ENCODE peak calls at places on chromosomes 4 and X, in seven cellular contexts. One of them, this sample, is unnamed.

GRCh38 chr4:121738780-121739547 is 26.0 kb downstream of the SMIM43 start:
- DNase-seq in NCI-H510A treated with DMSO at 0.1 percent for 48 hours: no peak
- DNase-seq in cardiac fibroblast: peak
- DNase-seq in non-pigmented ciliary epithelial cell: peak
- DNase-seq in iris pigment epithelial cell: no peak
- DNase-seq in HS-5: no peak
- DNase-seq in activated CD8-positive, alpha-beta T cell treated with anti-CD3 and anti-CD28 coated beads, Interleukin-2, amount 10 ng/mL, durations not matched to agents 7 days and 5 days: no peak
- DNase-seq in this sample: no peak

GRCh38 chr4:141352328-141352727 is 131.6 kb downstream of the ZNF330 start:
- DNase-seq in HS-5: no peak
- DNase-seq in iris pigment epithelial cell: no peak
- DNase-seq in NCI-H510A treated with DMSO at 0.1 percent for 48 hours: no peak
- DNase-seq in non-pigmented ciliary epithelial cell: no peak
- DNase-seq in cardiac fibroblast: no peak
- DNase-seq in activated CD8-positive, alpha-beta T cell treated with anti-CD3 and anti-CD28 coated beads, Interleukin-2, amount 10 ng/mL, durations not matched to agents 7 days and 5 days: no peak
- DNase-seq in this sample: no peak

GRCh38 chr4:15318621-15319348 is 109.0 kb upstream of the C1QTNF7 start:
- DNase-seq in HS-5: no peak
- DNase-seq in NCI-H510A treated with DMSO at 0.1 percent for 48 hours: no peak
- DNase-seq in iris pigment epithelial cell: no peak
- DNase-seq in non-pigmented ciliary epithelial cell: no peak
- DNase-seq in cardiac fibroblast: no peak
- DNase-seq in activated CD8-positive, alpha-beta T cell treated with anti-CD3 and anti-CD28 coated beads, Interleukin-2, amount 10 ng/mL, durations not matched to agents 7 days and 5 days: no peak
- DNase-seq in this sample: no peak

GRCh38 chr4:168560835-168561210 is 64.0 kb downstream of the PALLD start:
- DNase-seq in HS-5: no peak
- DNase-seq in iris pigment epithelial cell: no peak
- DNase-seq in non-pigmented ciliary epithelial cell: no peak
- DNase-seq in NCI-H510A treated with DMSO at 0.1 percent for 48 hours: peak
- DNase-seq in activated CD8-positive, alpha-beta T cell treated with anti-CD3 and anti-CD28 coated beads, Interleukin-2, amount 10 ng/mL, durations not matched to agents 7 days and 5 days: no peak
- DNase-seq in cardiac fibroblast: no peak
- DNase-seq in this sample: no peak

GRCh38 chrX:107025538-107025937 is 25.5 kb upstream of the MORC4 start:
- DNase-seq in activated CD8-positive, alpha-beta T cell treated with anti-CD3 and anti-CD28 coated beads, Interleukin-2, amount 10 ng/mL, durations not matched to agents 7 days and 5 days: no peak
- DNase-seq in HS-5: no peak
- DNase-seq in NCI-H510A treated with DMSO at 0.1 percent for 48 hours: peak
- DNase-seq in non-pigmented ciliary epithelial cell: no peak
- DNase-seq in cardiac fibroblast: peak
- DNase-seq in iris pigment epithelial cell: peak
- DNase-seq in this sample: no peak

GRCh38 chrX:66015152-66015827 is 24.6 kb downstream of the VSIG4 start:
- DNase-seq in cardiac fibroblast: peak
- DNase-seq in HS-5: no peak
- DNase-seq in NCI-H510A treated with DMSO at 0.1 percent for 48 hours: no peak
- DNase-seq in iris pigment epithelial cell: no peak
- DNase-seq in activated CD8-positive, alpha-beta T cell treated with anti-CD3 and anti-CD28 coated beads, Interleukin-2, amount 10 ng/mL, durations not matched to agents 7 days and 5 days: peak
- DNase-seq in non-pigmented ciliary epithelial cell: no peak
- DNase-seq in this sample: peak

GRCh38 chr4:150178161-150178560 is 99.9 kb downstream of the DCLK2 start:
- DNase-seq in HS-5: no peak
- DNase-seq in activated CD8-positive, alpha-beta T cell treated with anti-CD3 and anti-CD28 coated beads, Interleukin-2, amount 10 ng/mL, durations not matched to agents 7 days and 5 days: no peak
- DNase-seq in cardiac fibroblast: no peak
- DNase-seq in non-pigmented ciliary epithelial cell: peak
- DNase-seq in iris pigment epithelial cell: peak
- DNase-seq in NCI-H510A treated with DMSO at 0.1 percent for 48 hours: no peak
- DNase-seq in this sample: no peak

GRCh38 chrX:38055170-38055847 is 49.0 kb downstream of the SYTL5 start:
- DNase-seq in non-pigmented ciliary epithelial cell: no peak
- DNase-seq in NCI-H510A treated with DMSO at 0.1 percent for 48 hours: no peak
- DNase-seq in HS-5: no peak
- DNase-seq in cardiac fibroblast: peak
- DNase-seq in iris pigment epithelial cell: peak
- DNase-seq in activated CD8-positive, alpha-beta T cell treated with anti-CD3 and anti-CD28 coated beads, Interleukin-2, amount 10 ng/mL, durations not matched to agents 7 days and 5 days: no peak
- DNase-seq in this sample: no peak

GRCh38 chr4:150543042-150543441 is 38.9 kb upstream of the MAB21L2 start:
- DNase-seq in iris pigment epithelial cell: no peak
- DNase-seq in NCI-H510A treated with DMSO at 0.1 percent for 48 hours: no peak
- DNase-seq in non-pigmented ciliary epithelial cell: no peak
- DNase-seq in activated CD8-positive, alpha-beta T cell treated with anti-CD3 and anti-CD28 coated beads, Interleukin-2, amount 10 ng/mL, durations not matched to agents 7 days and 5 days: no peak
- DNase-seq in cardiac fibroblast: no peak
- DNase-seq in HS-5: no peak
- DNase-seq in this sample: no peak

GRCh38 chr4:106369456-106370060 is 980 bp upstream of the GIMD1 start:
- DNase-seq in NCI-H510A treated with DMSO at 0.1 percent for 48 hours: peak
- DNase-seq in HS-5: peak
- DNase-seq in non-pigmented ciliary epithelial cell: peak
- DNase-seq in cardiac fibroblast: peak
- DNase-seq in iris pigment epithelial cell: peak
- DNase-seq in activated CD8-positive, alpha-beta T cell treated with anti-CD3 and anti-CD28 coated beads, Interleukin-2, amount 10 ng/mL, durations not matched to agents 7 days and 5 days: peak
- DNase-seq in this sample: peak

GRCh38 chr4:183099537-183100297 is 660 bp downstream of the WWC2 start:
- DNase-seq in non-pigmented ciliary epithelial cell: no peak
- DNase-seq in cardiac fibroblast: peak
- DNase-seq in activated CD8-positive, alpha-beta T cell treated with anti-CD3 and anti-CD28 coated beads, Interleukin-2, amount 10 ng/mL, durations not matched to agents 7 days and 5 days: no peak
- DNase-seq in NCI-H510A treated with DMSO at 0.1 percent for 48 hours: no peak
- DNase-seq in HS-5: no peak
- DNase-seq in iris pigment epithelial cell: peak
- DNase-seq in this sample: peak

GRCh38 chr4:76147454-76148141 is 599 bp downstream of the NUP54 start:
- DNase-seq in non-pigmented ciliary epithelial cell: peak
- DNase-seq in NCI-H510A treated with DMSO at 0.1 percent for 48 hours: peak
- DNase-seq in cardiac fibroblast: peak
- DNase-seq in activated CD8-positive, alpha-beta T cell treated with anti-CD3 and anti-CD28 coated beads, Interleukin-2, amount 10 ng/mL, durations not matched to agents 7 days and 5 days: peak
- DNase-seq in HS-5: peak
- DNase-seq in iris pigment epithelial cell: peak
- DNase-seq in this sample: peak

GRCh38 chrX:48854898-48855297 is 19.5 kb upstream of the PCSK1N start:
- DNase-seq in HS-5: no peak
- DNase-seq in NCI-H510A treated with DMSO at 0.1 percent for 48 hours: no peak
- DNase-seq in cardiac fibroblast: peak
- DNase-seq in iris pigment epithelial cell: peak
- DNase-seq in non-pigmented ciliary epithelial cell: no peak
- DNase-seq in activated CD8-positive, alpha-beta T cell treated with anti-CD3 and anti-CD28 coated beads, Interleukin-2, amount 10 ng/mL, durations not matched to agents 7 days and 5 days: peak
- DNase-seq in this sample: no peak

GRCh38 chr4:42570221-42570620 is 86.7 kb downstream of the ATP8A1 start:
- DNase-seq in iris pigment epithelial cell: no peak
- DNase-seq in NCI-H510A treated with DMSO at 0.1 percent for 48 hours: no peak
- DNase-seq in HS-5: no peak
- DNase-seq in non-pigmented ciliary epithelial cell: no peak
- DNase-seq in activated CD8-positive, alpha-beta T cell treated with anti-CD3 and anti-CD28 coated beads, Interleukin-2, amount 10 ng/mL, durations not matched to agents 7 days and 5 days: no peak
- DNase-seq in cardiac fibroblast: no peak
- DNase-seq in this sample: no peak

GRCh38 chr4:119024102-119024501 is 111.5 kb upstream of the MYOZ2 start:
- DNase-seq in NCI-H510A treated with DMSO at 0.1 percent for 48 hours: no peak
- DNase-seq in cardiac fibroblast: no peak
- DNase-seq in activated CD8-positive, alpha-beta T cell treated with anti-CD3 and anti-CD28 coated beads, Interleukin-2, amount 10 ng/mL, durations not matched to agents 7 days and 5 days: no peak
- DNase-seq in non-pigmented ciliary epithelial cell: no peak
- DNase-seq in HS-5: no peak
- DNase-seq in iris pigment epithelial cell: no peak
- DNase-seq in this sample: no peak

GRCh38 chr4:93646225-93646930 is 182.2 kb upstream of the ATOH1 start:
- DNase-seq in non-pigmented ciliary epithelial cell: no peak
- DNase-seq in HS-5: no peak
- DNase-seq in iris pigment epithelial cell: peak
- DNase-seq in cardiac fibroblast: no peak
- DNase-seq in activated CD8-positive, alpha-beta T cell treated with anti-CD3 and anti-CD28 coated beads, Interleukin-2, amount 10 ng/mL, durations not matched to agents 7 days and 5 days: no peak
- DNase-seq in NCI-H510A treated with DMSO at 0.1 percent for 48 hours: peak
- DNase-seq in this sample: no peak

GRCh38 chr4:94484818-94485217 is 33.1 kb downstream of the PDLIM5 start:
- DNase-seq in cardiac fibroblast: no peak
- DNase-seq in NCI-H510A treated with DMSO at 0.1 percent for 48 hours: no peak
- DNase-seq in HS-5: no peak
- DNase-seq in non-pigmented ciliary epithelial cell: no peak
- DNase-seq in iris pigment epithelial cell: no peak
- DNase-seq in activated CD8-positive, alpha-beta T cell treated with anti-CD3 and anti-CD28 coated beads, Interleukin-2, amount 10 ng/mL, durations not matched to agents 7 days and 5 days: no peak
- DNase-seq in this sample: no peak

GRCh38 chr4:3518941-3519340 is 13.3 kb downstream of the LRPAP1 start:
- DNase-seq in activated CD8-positive, alpha-beta T cell treated with anti-CD3 and anti-CD28 coated beads, Interleukin-2, amount 10 ng/mL, durations not matched to agents 7 days and 5 days: no peak
- DNase-seq in iris pigment epithelial cell: no peak
- DNase-seq in non-pigmented ciliary epithelial cell: no peak
- DNase-seq in HS-5: no peak
- DNase-seq in NCI-H510A treated with DMSO at 0.1 percent for 48 hours: no peak
- DNase-seq in cardiac fibroblast: no peak
- DNase-seq in this sample: no peak

GRCh38 chrX:123625952-123626351 is 106.9 kb downstream of the THOC2 start:
- DNase-seq in cardiac fibroblast: no peak
- DNase-seq in non-pigmented ciliary epithelial cell: no peak
- DNase-seq in iris pigment epithelial cell: no peak
- DNase-seq in activated CD8-positive, alpha-beta T cell treated with anti-CD3 and anti-CD28 coated beads, Interleukin-2, amount 10 ng/mL, durations not matched to agents 7 days and 5 days: no peak
- DNase-seq in NCI-H510A treated with DMSO at 0.1 percent for 48 hours: no peak
- DNase-seq in HS-5: no peak
- DNase-seq in this sample: no peak

GRCh38 chr4:78092850-78093249 is 35.7 kb downstream of the FRAS1 start:
- DNase-seq in HS-5: no peak
- DNase-seq in iris pigment epithelial cell: no peak
- DNase-seq in NCI-H510A treated with DMSO at 0.1 percent for 48 hours: no peak
- DNase-seq in non-pigmented ciliary epithelial cell: no peak
- DNase-seq in cardiac fibroblast: no peak
- DNase-seq in activated CD8-positive, alpha-beta T cell treated with anti-CD3 and anti-CD28 coated beads, Interleukin-2, amount 10 ng/mL, durations not matched to agents 7 days and 5 days: no peak
- DNase-seq in this sample: no peak

GRCh38 chrX:68994135-68994882 is 165.5 kb downstream of the EFNB1 start:
- DNase-seq in iris pigment epithelial cell: no peak
- DNase-seq in cardiac fibroblast: no peak
- DNase-seq in non-pigmented ciliary epithelial cell: no peak
- DNase-seq in HS-5: no peak
- DNase-seq in activated CD8-positive, alpha-beta T cell treated with anti-CD3 and anti-CD28 coated beads, Interleukin-2, amount 10 ng/mL, durations not matched to agents 7 days and 5 days: no peak
- DNase-seq in NCI-H510A treated with DMSO at 0.1 percent for 48 hours: no peak
- DNase-seq in this sample: no peak

GRCh38 chrX:147478899-147479298 is 432.8 kb upstream of the FMR1 start:
- DNase-seq in cardiac fibroblast: no peak
- DNase-seq in NCI-H510A treated with DMSO at 0.1 percent for 48 hours: no peak
- DNase-seq in iris pigment epithelial cell: no peak
- DNase-seq in activated CD8-positive, alpha-beta T cell treated with anti-CD3 and anti-CD28 coated beads, Interleukin-2, amount 10 ng/mL, durations not matched to agents 7 days and 5 days: no peak
- DNase-seq in non-pigmented ciliary epithelial cell: no peak
- DNase-seq in HS-5: no peak
- DNase-seq in this sample: no peak

GRCh38 chr4:67593741-67594175 is 35.2 kb downstream of the STAP1 start:
- DNase-seq in cardiac fibroblast: peak
- DNase-seq in NCI-H510A treated with DMSO at 0.1 percent for 48 hours: no peak
- DNase-seq in HS-5: no peak
- DNase-seq in activated CD8-positive, alpha-beta T cell treated with anti-CD3 and anti-CD28 coated beads, Interleukin-2, amount 10 ng/mL, durations not matched to agents 7 days and 5 days: no peak
- DNase-seq in non-pigmented ciliary epithelial cell: peak
- DNase-seq in iris pigment epithelial cell: peak
- DNase-seq in this sample: no peak